ENCODE peak calls at places on chromosome 18, in eight cellular contexts. E, G, B, V, X, C, R and I are unnamed samples.
A peak's percentile ranks its signal among the peaks of the same experiment; 100 is the strongest.

GRCh38 chr18:35389095-35389618 is 12.0 kb upstream of the ZNF396 start:
- DNase-seq in E (peak; percentile 64), G (no peak), B (no peak), V (no peak), X (no peak), C (no peak), R (peak; percentile 15), I (peak; percentile 60)

GRCh38 chr18:43276471-43276870 is 819 bp downstream of the SYT4 start:
- DNase-seq in E (no peak), G (no peak), B (no peak), V (no peak), X (no peak), C (no peak), R (no peak), I (no peak)

GRCh38 chr18:41456791-41457190 is 498.2 kb upstream of the PIK3C3 start:
- DNase-seq in E (no peak), G (no peak), B (no peak), V (no peak), X (no peak), C (no peak), R (no peak), I (no peak)

GRCh38 chr18:45231606-45232005 is 383.7 kb upstream of the SLC14A2 start:
- DNase-seq in E (no peak), G (no peak), B (no peak), V (no peak), X (no peak), C (no peak), R (no peak), I (no peak)

GRCh38 chr18:35868919-35869318 is 103.6 kb upstream of the RMP24 start:
- DNase-seq in E (no peak), G (peak; percentile 12), B (no peak), V (no peak), X (no peak), C (no peak), R (no peak), I (no peak)

GRCh38 chr18:40789286-40789685 is 1165.7 kb upstream of the PIK3C3 start:
- DNase-seq in E (no peak), G (no peak), B (no peak), V (no peak), X (no peak), C (no peak), R (no peak), I (no peak)

GRCh38 chr18:2050702-2051201 is 520.6 kb downstream of the METTL4 start:
- DNase-seq in E (peak; percentile 4), G (peak; percentile 44), B (no peak), V (no peak), X (no peak), C (no peak), R (no peak), I (no peak)

GRCh38 chr18:22987547-22988182 is 54.5 kb downstream of the RBBP8 start:
- DNase-seq in E (no peak), G (no peak), B (no peak), V (no peak), X (no peak), C (no peak), R (no peak), I (no peak)